ENCODE peak calls at places on chromosomes 1 and 21, in six cellular contexts. One of them, this sample, is unnamed.

GRCh38 chr1:223233410-223234163 is 90.5 kb upstream of the TLR5 start:
- DNase-seq in IMR-90: peak
- DNase-seq in neuronal stem cell: no peak
- DNase-seq in mesenchymal stem cell: peak
- DNase-seq in H1: peak
- DNase-seq in trophoblast cell: peak
- DNase-seq in this sample: peak

GRCh38 chr1:50700226-50701020 is 259.6 kb downstream of the FAF1 start:
- DNase-seq in IMR-90: no peak
- DNase-seq in neuronal stem cell: peak
- DNase-seq in mesenchymal stem cell: no peak
- DNase-seq in H1: peak
- DNase-seq in trophoblast cell: no peak
- DNase-seq in this sample: peak

GRCh38 chr1:17013598-17014320 is 2.0 kb upstream of the ATP13A2 start:
- DNase-seq in IMR-90: no peak
- DNase-seq in neuronal stem cell: no peak
- DNase-seq in mesenchymal stem cell: no peak
- DNase-seq in H1: no peak
- DNase-seq in trophoblast cell: no peak
- DNase-seq in this sample: no peak

GRCh38 chr21:29938968-29939858 is 583 bp downstream of the GRIK1 start:
- DNase-seq in IMR-90: no peak
- DNase-seq in neuronal stem cell: peak
- DNase-seq in mesenchymal stem cell: no peak
- DNase-seq in H1: peak
- DNase-seq in trophoblast cell: no peak
- DNase-seq in this sample: peak

GRCh38 chr1:150404465-150404864 is 40.5 kb downstream of the RPRD2 start:
- DNase-seq in IMR-90: no peak
- DNase-seq in neuronal stem cell: no peak
- DNase-seq in mesenchymal stem cell: no peak
- DNase-seq in H1: no peak
- DNase-seq in trophoblast cell: no peak
- DNase-seq in this sample: no peak

GRCh38 chr1:145947551-145947950 is 10.3 kb downstream of the LIX1L start:
- DNase-seq in IMR-90: no peak
- DNase-seq in neuronal stem cell: no peak
- DNase-seq in mesenchymal stem cell: no peak
- DNase-seq in H1: no peak
- DNase-seq in trophoblast cell: no peak
- DNase-seq in this sample: peak

GRCh38 chr1:221602866-221603265 is 139.0 kb downstream of the DUSP10 start:
- DNase-seq in IMR-90: peak
- DNase-seq in neuronal stem cell: no peak
- DNase-seq in mesenchymal stem cell: no peak
- DNase-seq in H1: no peak
- DNase-seq in trophoblast cell: no peak
- DNase-seq in this sample: no peak

GRCh38 chr1:177897601-177898376 is 72.1 kb downstream of the SEC16B start:
- DNase-seq in IMR-90: no peak
- DNase-seq in neuronal stem cell: no peak
- DNase-seq in mesenchymal stem cell: no peak
- DNase-seq in H1: no peak
- DNase-seq in trophoblast cell: peak
- DNase-seq in this sample: no peak

GRCh38 chr1:24020032-24020431 is 39.9 kb upstream of the SRSF10 start:
- DNase-seq in IMR-90: peak
- DNase-seq in neuronal stem cell: no peak
- DNase-seq in mesenchymal stem cell: peak
- DNase-seq in H1: no peak
- DNase-seq in trophoblast cell: no peak
- DNase-seq in this sample: no peak

GRCh38 chr1:198174297-198174696 is 17.5 kb downstream of the NEK7 start:
- DNase-seq in IMR-90: peak
- DNase-seq in neuronal stem cell: no peak
- DNase-seq in mesenchymal stem cell: peak
- DNase-seq in H1: no peak
- DNase-seq in trophoblast cell: no peak
- DNase-seq in this sample: no peak

GRCh38 chr1:206589206-206589605 is 23.1 kb downstream of the EIF2D start:
- DNase-seq in IMR-90: peak
- DNase-seq in neuronal stem cell: no peak
- DNase-seq in mesenchymal stem cell: peak
- DNase-seq in H1: no peak
- DNase-seq in trophoblast cell: no peak
- DNase-seq in this sample: no peak

GRCh38 chr21:46109251-46110221 is 11.6 kb downstream of the COL6A2 start:
- DNase-seq in IMR-90: no peak
- DNase-seq in neuronal stem cell: no peak
- DNase-seq in mesenchymal stem cell: peak
- DNase-seq in H1: no peak
- DNase-seq in trophoblast cell: no peak
- DNase-seq in this sample: peak

GRCh38 chr1:93051961-93052360 is 27.1 kb upstream of the MTF2 start:
- DNase-seq in IMR-90: no peak
- DNase-seq in neuronal stem cell: no peak
- DNase-seq in mesenchymal stem cell: no peak
- DNase-seq in H1: no peak
- DNase-seq in trophoblast cell: no peak
- DNase-seq in this sample: no peak

GRCh38 chr1:205916541-205916940 is 26.7 kb downstream of the SLC26A9 start:
- DNase-seq in IMR-90: peak
- DNase-seq in neuronal stem cell: no peak
- DNase-seq in mesenchymal stem cell: no peak
- DNase-seq in H1: peak
- DNase-seq in trophoblast cell: no peak
- DNase-seq in this sample: no peak

GRCh38 chr1:164659621-164660414 is 100.8 kb downstream of the PBX1 start:
- DNase-seq in IMR-90: no peak
- DNase-seq in neuronal stem cell: no peak
- DNase-seq in mesenchymal stem cell: no peak
- DNase-seq in H1: no peak
- DNase-seq in trophoblast cell: peak
- DNase-seq in this sample: peak

GRCh38 chr1:9907441-9907840 is 2.6 kb downstream of the CTNNBIP1 start:
- DNase-seq in IMR-90: no peak
- DNase-seq in neuronal stem cell: no peak
- DNase-seq in mesenchymal stem cell: no peak
- DNase-seq in H1: no peak
- DNase-seq in trophoblast cell: no peak
- DNase-seq in this sample: no peak

GRCh38 chr1:96999191-96999590 is 277.6 kb downstream of the PTBP2 start:
- DNase-seq in IMR-90: peak
- DNase-seq in neuronal stem cell: no peak
- DNase-seq in mesenchymal stem cell: no peak
- DNase-seq in H1: no peak
- DNase-seq in trophoblast cell: no peak
- DNase-seq in this sample: no peak

GRCh38 chr1:247681288-247681897 is 1.9 kb upstream of the OR13G1 start:
- DNase-seq in IMR-90: peak
- DNase-seq in neuronal stem cell: peak
- DNase-seq in mesenchymal stem cell: peak
- DNase-seq in H1: peak
- DNase-seq in trophoblast cell: peak
- DNase-seq in this sample: peak

GRCh38 chr1:22582670-22583635 is 19.7 kb downstream of the EPHA8 start:
- DNase-seq in IMR-90: no peak
- DNase-seq in neuronal stem cell: no peak
- DNase-seq in mesenchymal stem cell: no peak
- DNase-seq in H1: no peak
- DNase-seq in trophoblast cell: no peak
- DNase-seq in this sample: no peak

GRCh38 chr1:194227157-194227556 is 1040.7 kb upstream of the B3GALT2 start:
- DNase-seq in IMR-90: peak
- DNase-seq in neuronal stem cell: no peak
- DNase-seq in mesenchymal stem cell: no peak
- DNase-seq in H1: no peak
- DNase-seq in trophoblast cell: no peak
- DNase-seq in this sample: no peak

GRCh38 chr1:24415910-24416665 is 486 bp downstream of the NIPAL3 start:
- DNase-seq in IMR-90: peak
- DNase-seq in neuronal stem cell: no peak
- DNase-seq in mesenchymal stem cell: peak
- DNase-seq in H1: no peak
- DNase-seq in trophoblast cell: peak
- DNase-seq in this sample: no peak

GRCh38 chr1:182281541-182281940 is 110.0 kb downstream of the GLUL start:
- DNase-seq in IMR-90: no peak
- DNase-seq in neuronal stem cell: no peak
- DNase-seq in mesenchymal stem cell: no peak
- DNase-seq in H1: no peak
- DNase-seq in trophoblast cell: no peak
- DNase-seq in this sample: no peak

GRCh38 chr1:3504151-3504822 is 49.8 kb downstream of the ARHGEF16 start:
- DNase-seq in IMR-90: peak
- DNase-seq in neuronal stem cell: no peak
- DNase-seq in mesenchymal stem cell: peak
- DNase-seq in H1: no peak
- DNase-seq in trophoblast cell: peak
- DNase-seq in this sample: no peak

GRCh38 chr1:83815348-83815747 is 183.6 kb downstream of the TTLL7 start:
- DNase-seq in IMR-90: peak
- DNase-seq in neuronal stem cell: no peak
- DNase-seq in mesenchymal stem cell: peak
- DNase-seq in H1: no peak
- DNase-seq in trophoblast cell: no peak
- DNase-seq in this sample: no peak

GRCh38 chr21:45530423-45531113 is 11.7 kb downstream of the SLC19A1 start:
- DNase-seq in IMR-90: no peak
- DNase-seq in neuronal stem cell: no peak
- DNase-seq in mesenchymal stem cell: no peak
- DNase-seq in H1: peak
- DNase-seq in trophoblast cell: no peak
- DNase-seq in this sample: no peak

GRCh38 chr1:244918422-244919319 is 54.3 kb upstream of the HNRNPU start:
- DNase-seq in IMR-90: peak
- DNase-seq in neuronal stem cell: peak
- DNase-seq in mesenchymal stem cell: peak
- DNase-seq in H1: peak
- DNase-seq in trophoblast cell: peak
- DNase-seq in this sample: no peak

GRCh38 chr1:244919320-244920282 is 55.3 kb upstream of the HNRNPU start:
- DNase-seq in IMR-90: no peak
- DNase-seq in neuronal stem cell: no peak
- DNase-seq in mesenchymal stem cell: no peak
- DNase-seq in H1: no peak
- DNase-seq in trophoblast cell: no peak
- DNase-seq in this sample: no peak

GRCh38 chr1:244917271-244917670 is 52.9 kb upstream of the HNRNPU start:
- DNase-seq in IMR-90: no peak
- DNase-seq in neuronal stem cell: no peak
- DNase-seq in mesenchymal stem cell: no peak
- DNase-seq in H1: no peak
- DNase-seq in trophoblast cell: no peak
- DNase-seq in this sample: no peak

GRCh38 chr1:244915736-244916135 is 51.4 kb upstream of the HNRNPU start:
- DNase-seq in IMR-90: no peak
- DNase-seq in neuronal stem cell: no peak
- DNase-seq in mesenchymal stem cell: no peak
- DNase-seq in H1: no peak
- DNase-seq in trophoblast cell: no peak
- DNase-seq in this sample: no peak

GRCh38 chr1:244920911-244921310 is 56.6 kb upstream of the HNRNPU start:
- DNase-seq in IMR-90: peak
- DNase-seq in neuronal stem cell: no peak
- DNase-seq in mesenchymal stem cell: peak
- DNase-seq in H1: no peak
- DNase-seq in trophoblast cell: peak
- DNase-seq in this sample: no peak
- H4K91ac ChIP-seq in IMR-90: no peak
- H4K91ac ChIP-seq in neuronal stem cell: no peak
- H4K91ac ChIP-seq in mesenchymal stem cell: no peak
- H4K91ac ChIP-seq in H1: no peak
- H4K91ac ChIP-seq in trophoblast cell: no peak
- H4K91ac ChIP-seq in this sample: no peak

DNA sequence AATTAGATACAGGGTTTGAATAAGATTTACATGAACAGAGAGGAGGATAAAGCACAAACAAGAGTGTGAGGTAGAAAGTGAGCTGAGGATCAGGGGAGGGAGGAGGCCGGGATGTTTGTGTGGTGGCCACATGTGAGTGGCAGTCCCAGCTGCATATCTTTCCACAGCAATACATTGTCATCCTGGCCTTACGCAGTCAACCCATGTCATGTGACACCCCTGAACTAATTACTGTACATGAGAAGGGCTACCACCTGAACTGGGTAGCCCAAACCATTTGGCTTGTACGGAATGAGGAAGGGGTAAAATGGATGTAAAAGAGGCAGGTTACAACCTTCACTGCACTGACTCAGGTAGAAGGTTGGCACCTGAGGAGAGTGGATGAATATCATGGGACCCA is 4.2 kb downstream of the SLAMF7 start:
- DNase-seq in IMR-90: no peak
- DNase-seq in neuronal stem cell: no peak
- DNase-seq in mesenchymal stem cell: no peak
- DNase-seq in H1: no peak
- DNase-seq in trophoblast cell: no peak
- DNase-seq in this sample: no peak
- H4K91ac ChIP-seq in IMR-90: no peak
- H4K91ac ChIP-seq in neuronal stem cell: no peak
- H4K91ac ChIP-seq in mesenchymal stem cell: no peak
- H4K91ac ChIP-seq in H1: no peak
- H4K91ac ChIP-seq in trophoblast cell: no peak
- H4K91ac ChIP-seq in this sample: no peak

DNA sequence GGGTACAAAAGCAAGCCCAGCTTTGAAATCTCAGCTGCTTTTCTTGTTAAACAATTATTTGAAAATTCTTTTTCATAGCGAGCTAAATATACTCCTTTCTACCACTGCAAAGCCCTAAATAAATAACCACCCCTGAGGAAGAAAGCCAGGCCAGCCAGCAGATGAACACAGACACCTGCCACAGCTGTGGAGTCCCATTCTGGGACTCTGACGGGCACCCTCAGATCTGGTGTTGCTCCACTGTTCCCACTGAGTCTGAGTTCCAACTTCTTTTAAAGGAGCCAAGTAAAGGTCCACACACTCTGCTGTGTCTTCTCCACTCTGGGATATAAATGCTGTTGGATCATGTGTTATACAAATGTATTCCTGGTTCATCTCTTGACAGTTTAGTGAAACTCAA is 77.6 kb upstream of the COA6 start:
- DNase-seq in IMR-90: no peak
- DNase-seq in neuronal stem cell: no peak
- DNase-seq in mesenchymal stem cell: no peak
- DNase-seq in H1: no peak
- DNase-seq in trophoblast cell: no peak
- DNase-seq in this sample: no peak
- H4K91ac ChIP-seq in IMR-90: no peak
- H4K91ac ChIP-seq in neuronal stem cell: no peak
- H4K91ac ChIP-seq in mesenchymal stem cell: no peak
- H4K91ac ChIP-seq in H1: no peak
- H4K91ac ChIP-seq in trophoblast cell: no peak
- H4K91ac ChIP-seq in this sample: no peak

DNA sequence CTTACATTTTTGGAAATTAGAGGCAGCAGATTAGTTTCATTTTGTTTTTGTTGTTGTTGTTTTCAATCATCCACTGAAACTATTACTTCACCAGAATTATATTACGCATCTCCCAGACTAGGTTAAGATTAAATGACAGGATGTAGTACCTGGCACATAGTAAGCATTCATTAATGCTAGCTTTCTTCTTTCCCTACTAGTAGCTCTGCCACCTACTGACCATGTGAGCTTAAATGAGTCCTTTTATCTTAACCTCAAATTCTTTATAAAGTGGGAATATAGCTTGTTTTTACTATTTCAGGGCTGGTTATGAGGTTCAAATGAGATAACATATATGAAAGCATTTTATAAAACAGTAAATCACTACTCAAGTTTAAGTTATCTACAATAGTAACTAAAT is 10.2 kb upstream of the ASPM start:
- DNase-seq in IMR-90: no peak
- DNase-seq in neuronal stem cell: no peak
- DNase-seq in mesenchymal stem cell: no peak
- DNase-seq in H1: no peak
- DNase-seq in trophoblast cell: no peak
- DNase-seq in this sample: no peak
- H4K91ac ChIP-seq in IMR-90: no peak
- H4K91ac ChIP-seq in neuronal stem cell: no peak
- H4K91ac ChIP-seq in mesenchymal stem cell: no peak
- H4K91ac ChIP-seq in H1: no peak
- H4K91ac ChIP-seq in trophoblast cell: no peak
- H4K91ac ChIP-seq in this sample: no peak